ENCODE peak calls at places on chromosome 11, in ten cellular contexts. F is stimulated activated CD4-positive, alpha-beta T cell treated with anti-CD3 and anti-CD28 coated beads, Interleukin-2, amount 100 ng/mL, for 48 hours; W is iPS-NIHi11; B is body of pancreas; M is A549; U is PC-9; P is NCI-H1105 treated with DMSO at 0.1 percent for 48 hours; I is AG09309; H is posterior vena cava; R is Kasumi-1. L is an unnamed sample.
A peak's percentile ranks its signal among the peaks of the same experiment; 100 is the strongest.

GRCh38 chr11:44763111-44763820 is 36.5 kb downstream of the TSPAN18 start:
- DNase-seq in F (no peak), W (no peak), B (no peak), M (no peak), U (no peak), P (no peak), I (no peak), H (no peak), R (no peak), L (no peak)

GRCh38 chr11:128247235-128247594 is 340.1 kb downstream of the ETS1 start:
- DNase-seq in F (no peak), W (no peak), B (no peak), M (no peak), U (no peak), P (no peak), I (no peak), H (no peak), R (no peak), L (no peak)

GRCh38 chr11:35822815-35823495 is 120.9 kb upstream of the LDLRAD3 start:
- DNase-seq in F (no peak), W (no peak), B (no peak), M (no peak), U (no peak), P (peak; percentile 5), I (no peak), H (no peak), R (no peak), L (no peak)

GRCh38 chr11:86108146-86108545 is 39.3 kb upstream of the PICALM start:
- DNase-seq in F (no peak), W (no peak), B (no peak), M (no peak), U (no peak), P (no peak), I (no peak), H (no peak), R (peak; percentile 10), L (no peak)

GRCh38 chr11:20208622-20209090 is 48.4 kb upstream of the DBX1 start:
- DNase-seq in F (no peak), W (peak; percentile 34), B (no peak), M (no peak), U (no peak), P (no peak), I (no peak), H (no peak), R (no peak), L (no peak)

GRCh38 chr11:6628526-6628925 is 9.3 kb upstream of the TPP1 start:
- DNase-seq in F (no peak), W (no peak), B (no peak), M (no peak), U (no peak), P (no peak), I (no peak), H (no peak), R (no peak), L (no peak)

GRCh38 chr11:72685560-72686480 is 11.6 kb upstream of the PDE2A start:
- DNase-seq in F (peak; percentile 51), W (no peak), B (peak; percentile 51), M (no peak), U (no peak), P (no peak), I (peak; percentile 25), H (no peak), R (no peak), L (no peak)

GRCh38 chr11:75576445-75577049 is 14.5 kb downstream of the SERPINH1 start:
- DNase-seq in F (no peak), W (peak; percentile 71), B (peak; percentile 70), M (no peak), U (peak; percentile 80), P (no peak), I (no peak), H (peak; percentile 92), R (peak; percentile 80), L (no peak)

GRCh38 chr11:19577849-19578619 is 134.6 kb upstream of the NAV2 start:
- DNase-seq in F (no peak), W (no peak), B (peak; percentile 28), M (no peak), U (no peak), P (no peak), I (peak; percentile 72), H (peak; percentile 85), R (no peak), L (no peak)

GRCh38 chr11:64320556-64320955 is 2.6 kb downstream of the PRDX5 start:
- DNase-seq in F (no peak), W (no peak), B (no peak), M (no peak), U (no peak), P (no peak), I (no peak), H (peak; percentile 64), R (no peak), L (no peak)